ENCODE peak calls at places on chromosomes 12 and 14, in nine cellular contexts. U, T, P, G, L, E, I, H and R are unnamed samples.

GRCh38 chr12:27781680-27782079 is 1.6 kb upstream of the MANSC4 start:
- DNase-seq in P (no peak), G (peak), E (no peak), T (no peak), I (no peak), H (no peak), L (peak), U (no peak), R (no peak)

GRCh38 chr12:42447371-42447786 is 121.4 kb downstream of the PPHLN1 start:
- DNase-seq in U (no peak), I (no peak), E (no peak), L (peak), H (no peak), P (no peak), G (peak), T (no peak), R (no peak)

GRCh38 chr14:100904307-100905019 is 941 bp upstream of the RTL1 start:
- DNase-seq in I (no peak), H (peak), P (no peak), L (no peak), G (no peak), U (no peak), T (no peak), E (no peak), R (no peak)

GRCh38 chr14:22560638-22561365 is 28.2 kb downstream of the DAD1 start:
- DNase-seq in T (no peak), G (no peak), H (no peak), P (no peak), I (no peak), E (no peak), L (no peak), U (no peak), R (no peak)

GRCh38 chr12:111446631-111447570 is 41.2 kb downstream of the SH2B3 start:
- DNase-seq in E (no peak), I (no peak), L (no peak), G (no peak), U (no peak), P (no peak), T (no peak), H (no peak), R (no peak)

GRCh38 chr12:54463034-54463433 is 10.4 kb downstream of the GTSF1 start:
- DNase-seq in L (peak), E (no peak), G (peak), P (peak), U (peak), I (no peak), H (no peak), T (peak), R (no peak)

GRCh38 chr12:98911396-98911795 is 266.3 kb downstream of the APAF1 start:
- DNase-seq in G (no peak), I (no peak), L (no peak), H (no peak), T (no peak), U (no peak), E (no peak), P (no peak), R (no peak)

GRCh38 chr12:114361545-114361944 is 44.4 kb downstream of the TBX5 start:
- DNase-seq in P (no peak), E (no peak), I (no peak), L (no peak), U (no peak), G (no peak), T (no peak), H (no peak), R (no peak)

GRCh38 chr14:50013198-50013918 is 103.0 kb downstream of the VCPKMT start:
- DNase-seq in T (no peak), P (peak), E (no peak), L (no peak), I (no peak), G (no peak), H (no peak), U (no peak), R (no peak)

GRCh38 chr12:14135996-14136395 is 154.6 kb upstream of the GRIN2B start:
- DNase-seq in U (no peak), T (no peak), L (no peak), P (no peak), H (no peak), I (no peak), E (no peak), G (no peak), R (no peak)

GRCh38 chr12:117744418-117744817 is 224.4 kb downstream of the KSR2 start:
- DNase-seq in G (no peak), L (no peak), T (no peak), H (no peak), I (no peak), E (no peak), P (no peak), U (no peak), R (no peak)

GRCh38 chr12:41485203-41485602 is 297.1 kb downstream of the PDZRN4 start:
- DNase-seq in U (no peak), E (no peak), G (peak), I (no peak), H (no peak), P (peak), T (no peak), L (peak), R (no peak)

GRCh38 chr14:77889971-77890442 is 90.1 kb downstream of the ADCK1 start:
- DNase-seq in U (no peak), L (peak), G (peak), I (peak), T (peak), H (no peak), E (peak), P (peak), R (no peak)

GRCh38 chr12:69266045-69266635 is 26.8 kb downstream of the CPSF6 start:
- DNase-seq in G (peak), L (peak), I (no peak), E (peak), U (no peak), H (no peak), T (peak), P (peak), R (no peak)

GRCh38 chr14:90571149-90571548 is 174.3 kb downstream of the CALM1 start:
- DNase-seq in U (no peak), I (no peak), P (no peak), G (no peak), L (no peak), T (no peak), H (no peak), E (no peak), R (no peak)

GRCh38 chr12:110937104-110937641 is 16.8 kb upstream of the MYL2 start:
- DNase-seq in I (no peak), G (peak), T (peak), H (peak), E (no peak), L (peak), P (no peak), U (peak), R (no peak)

GRCh38 chr12:26786491-26787124 is 46.4 kb downstream of the ITPR2 start:
- DNase-seq in H (no peak), G (peak), L (peak), U (no peak), T (no peak), E (no peak), P (no peak), I (no peak), R (no peak)

DNA sequence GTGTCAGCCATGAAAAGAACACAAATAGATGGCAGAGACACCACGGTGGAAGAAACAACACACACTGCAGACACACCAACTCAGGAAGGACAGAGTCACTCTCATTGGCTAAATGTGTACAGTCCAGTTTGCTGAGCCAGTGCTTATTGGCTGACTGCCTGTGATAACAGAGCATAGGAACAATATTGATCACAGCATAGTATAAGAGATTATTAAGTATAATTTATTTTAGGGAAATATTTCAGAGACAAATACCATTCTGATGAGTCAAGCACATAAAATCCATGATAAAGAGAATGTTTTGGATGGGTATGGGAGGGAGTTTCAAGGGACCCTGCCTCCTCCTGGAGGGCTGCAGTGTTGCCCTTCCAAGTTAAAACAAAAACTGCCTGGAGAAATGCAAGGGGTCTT is 50.9 kb downstream of the BTG1 start:
- DNase-seq in U (no peak), L (peak), G (no peak), E (no peak), P (no peak), H (no peak), T (peak), I (no peak), R (no peak)
- TF ChIP-seq CTCF in U (no peak), L (peak), G (no peak), E (peak), P (no peak), H (no peak), T (peak), I (peak), R (no peak)

GRCh38 chr14:20143911-20144310 is 5.3 kb downstream of the OR4N5 start:
- DNase-seq in P (no peak), L (no peak), I (no peak), T (no peak), E (no peak), H (no peak), U (no peak), G (no peak), R (no peak)
- TF ChIP-seq CTCF in P (no peak), L (no peak), I (no peak), T (no peak), E (no peak), H (no peak), U (no peak), G (no peak), R (no peak)

DNA sequence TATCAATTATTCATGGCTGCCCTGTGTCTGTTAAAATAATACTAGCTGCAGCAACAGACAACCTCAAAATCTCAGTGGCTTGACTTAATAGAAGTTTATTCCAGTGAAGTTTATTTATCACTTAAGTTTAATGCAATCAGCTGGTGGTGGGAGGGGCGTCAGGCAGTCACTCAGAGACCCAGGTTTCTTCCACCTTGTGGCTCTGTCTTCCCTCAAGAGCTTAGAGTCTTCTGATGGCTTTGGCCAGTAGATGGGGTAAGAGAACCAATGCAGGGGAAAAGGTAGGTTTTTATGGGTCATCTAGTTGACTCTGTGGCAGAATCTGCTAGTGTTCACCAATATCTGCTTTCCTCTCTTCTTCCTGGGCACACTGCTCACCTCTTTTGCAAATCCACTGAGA is 668.9 kb downstream of the AACS start:
- DNase-seq in U (no peak), I (no peak), E (no peak), L (no peak), P (no peak), G (no peak), H (no peak), T (no peak), R (no peak)
- TF ChIP-seq CTCF in U (no peak), I (no peak), E (no peak), L (no peak), P (no peak), G (no peak), H (no peak), T (no peak), R (no peak)

DNA sequence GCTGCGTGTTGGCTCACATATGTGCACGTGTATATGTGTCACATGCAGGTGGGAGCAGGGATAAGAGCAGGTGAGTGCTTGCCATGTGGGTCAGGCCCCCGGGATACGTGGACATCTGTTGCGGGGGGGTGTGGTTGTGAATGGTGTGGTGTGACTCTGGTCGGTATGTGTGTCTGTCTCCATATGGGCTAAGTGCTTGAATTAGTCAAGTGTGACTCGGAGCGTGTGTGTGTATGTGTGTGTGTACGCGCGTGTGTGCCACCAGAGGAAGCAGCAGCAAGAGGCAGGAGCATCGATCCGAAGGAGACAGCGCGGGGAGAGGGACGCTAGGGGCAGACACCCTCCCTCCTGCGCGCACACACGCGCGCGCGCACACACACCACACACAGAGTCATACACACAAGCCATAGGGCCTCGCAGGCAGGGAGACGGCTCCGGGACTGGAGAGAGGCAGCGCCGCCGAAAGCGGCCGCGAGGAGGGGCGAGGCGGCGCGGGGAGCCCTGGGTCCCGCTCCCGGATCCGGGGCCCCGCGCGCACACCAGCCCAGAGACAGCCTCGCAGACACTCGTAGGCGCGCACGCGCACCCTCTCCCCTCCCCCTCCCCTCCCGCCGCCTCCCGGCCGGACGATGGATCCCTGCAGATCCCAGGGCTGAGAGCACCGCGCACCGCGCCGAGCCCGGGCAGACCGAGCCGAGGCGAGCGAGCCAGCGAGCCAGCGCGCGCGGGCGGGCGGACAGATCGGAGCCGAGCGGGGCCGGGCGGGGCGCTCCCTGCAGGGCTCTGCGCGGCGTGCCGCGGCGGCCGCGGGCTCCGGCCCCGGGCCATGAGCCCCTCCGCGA is at the start of gene ASIC1:
- DNase-seq in G (peak), T (peak), L (peak), E (no peak), H (peak), P (no peak), I (peak), U (peak), R (no peak)
- TF ChIP-seq CTCF in G (no peak), T (no peak), L (no peak), E (peak), H (no peak), P (peak), I (no peak), U (no peak), R (no peak)

DNA sequence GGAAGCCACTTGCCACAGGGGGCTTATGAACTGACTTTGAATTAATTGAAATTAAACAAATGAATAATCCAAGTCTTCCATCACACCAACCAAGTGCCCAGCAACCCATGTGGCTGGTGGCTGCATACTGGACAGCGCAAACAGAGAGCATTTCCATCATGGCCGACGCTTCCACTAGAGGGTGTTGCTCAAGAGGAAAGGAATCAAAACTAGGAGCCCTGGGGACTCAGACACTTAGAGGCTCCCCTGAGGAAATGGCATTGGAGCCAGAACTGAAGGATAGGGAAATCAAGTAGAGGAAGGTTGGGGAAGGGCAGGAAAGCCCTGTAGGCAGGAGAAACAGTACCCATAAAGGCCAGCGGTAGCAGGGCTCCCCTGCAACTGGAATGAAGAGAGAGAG is 50.6 kb upstream of the NUAK1 start:
- DNase-seq in P (no peak), E (no peak), G (no peak), T (no peak), I (no peak), U (no peak), H (no peak), L (no peak), R (no peak)
- TF ChIP-seq CTCF in P (peak), E (no peak), G (no peak), T (no peak), I (no peak), U (no peak), H (no peak), L (no peak), R (no peak)

DNA sequence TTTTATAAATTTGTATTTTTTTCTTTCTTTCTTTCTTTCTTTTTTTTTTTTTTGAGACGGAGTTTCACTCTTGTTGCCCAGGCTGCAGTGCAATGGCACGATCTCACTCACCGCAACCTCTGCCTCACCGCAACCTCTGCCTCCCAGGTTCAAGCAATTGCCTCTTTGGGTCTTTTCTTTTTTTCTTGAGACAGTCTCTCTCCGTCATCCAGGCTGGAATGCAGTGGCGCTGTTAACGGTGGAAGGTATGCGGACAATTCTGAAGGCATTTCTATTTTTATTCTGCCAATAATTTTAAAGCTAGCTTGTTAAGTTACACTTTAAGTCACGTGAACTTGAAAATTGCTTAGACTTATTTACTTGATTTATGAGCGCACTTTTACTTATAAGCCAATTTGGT is 8.8 kb upstream of the PHC1 start:
- DNase-seq in U (no peak), P (no peak), H (no peak), G (peak), I (peak), T (no peak), L (peak), E (no peak), R (no peak)
- TF ChIP-seq CTCF in U (no peak), P (no peak), H (no peak), G (no peak), I (no peak), T (no peak), L (no peak), E (no peak), R (no peak)

GRCh38 chr12:18153826-18154225 is 63.8 kb upstream of the RERGL start:
- DNase-seq in L (no peak), U (no peak), T (no peak), G (no peak), H (no peak), I (no peak), E (no peak), P (no peak), R (no peak)

GRCh38 chr12:18160901-18161300 is 70.9 kb upstream of the RERGL start:
- DNase-seq in G (no peak), P (peak), U (no peak), T (no peak), E (no peak), I (no peak), L (no peak), H (no peak), R (no peak)

DNA sequence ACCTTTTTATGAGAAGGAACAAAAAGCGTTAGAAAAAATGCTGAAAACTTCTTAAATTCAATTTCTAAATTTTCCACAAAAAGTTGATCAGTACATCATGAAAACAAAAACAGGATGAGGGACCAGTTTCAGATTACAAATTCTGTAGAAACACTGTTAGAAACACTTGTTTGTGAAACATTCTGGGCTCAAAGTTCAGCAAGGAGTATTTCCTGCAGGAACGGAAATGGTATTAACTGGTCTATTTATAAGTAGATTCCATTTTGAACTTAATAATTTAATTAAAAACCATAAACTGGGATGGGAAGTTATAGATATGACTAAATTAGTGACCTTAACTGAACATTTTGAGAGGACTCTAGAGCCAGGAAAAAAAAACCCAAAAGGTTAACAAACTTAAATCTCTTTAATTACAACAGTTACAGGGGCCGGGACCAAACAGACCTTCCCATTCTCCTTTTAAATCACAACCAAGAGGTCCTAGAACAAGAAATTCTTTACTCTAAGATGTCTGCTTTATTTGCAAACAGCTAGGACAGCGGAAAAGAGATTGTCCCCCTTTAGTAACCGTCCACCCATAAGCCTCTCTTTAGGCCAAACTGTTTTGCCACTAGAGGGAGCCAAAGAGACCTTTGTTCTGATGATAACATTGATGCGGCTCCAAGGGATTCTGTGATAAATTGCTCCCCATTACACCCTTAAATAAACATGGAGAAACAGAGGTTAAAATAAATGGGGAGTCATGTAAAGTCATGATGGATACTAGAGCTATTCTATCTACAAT is 69.0 kb upstream of the RERGL start:
- DNase-seq in L (peak), G (peak), T (peak), E (no peak), H (peak), P (no peak), U (peak), I (no peak), R (no peak)
- TF ChIP-seq CTCF in L (peak), G (peak), T (peak), E (peak), H (peak), P (peak), U (peak), I (peak), R (no peak)

GRCh38 chr12:75439930-75440329 is 40.6 kb upstream of the GLIPR1 start:
- DNase-seq in I (no peak), G (no peak), T (peak), P (no peak), E (no peak), U (no peak), L (no peak), H (no peak), R (no peak)

GRCh38 chr12:75438052-75438754 is 42.4 kb upstream of the GLIPR1 start:
- DNase-seq in H (no peak), I (no peak), P (peak), U (no peak), T (no peak), L (no peak), G (no peak), E (no peak), R (no peak)

GRCh38 chr12:75439048-75439447 is 41.5 kb upstream of the GLIPR1 start:
- DNase-seq in P (no peak), U (no peak), G (no peak), T (peak), H (no peak), I (no peak), L (no peak), E (no peak), R (no peak)

GRCh38 chr12:75437564-75437963 is 43.0 kb upstream of the GLIPR1 start:
- DNase-seq in L (peak), E (no peak), T (peak), H (no peak), G (peak), U (no peak), P (no peak), I (no peak), R (no peak)
- TF ChIP-seq CTCF in L (peak), E (peak), T (peak), H (no peak), G (peak), U (no peak), P (peak), I (peak), R (no peak)